ENCODE peak calls at places on chromosomes 12 and 14, in four cellular contexts. U, Q, B and S are unnamed samples.

GRCh38 chr12:109678732-109679131 is 34.9 kb upstream of the FAM222A start:
- DNase-seq in Q (no peak), B (no peak), U (no peak), S (no peak)

GRCh38 chr12:94621662-94622359 is 28.5 kb downstream of the TMCC3 start:
- DNase-seq in B (peak; percentile 87), U (no peak), Q (no peak), S (no peak)

GRCh38 chr14:21352587-21352986 is 31.2 kb downstream of the SUPT16H start:
- DNase-seq in Q (no peak), U (no peak), B (no peak), S (no peak)

GRCh38 chr12:52434760-52435530 is 774 bp upstream of the KRT75 start:
- DNase-seq in U (no peak), Q (no peak), B (no peak), S (no peak)

GRCh38 chr12:50708619-50709018 is 55.3 kb upstream of the ATF1 start:
- DNase-seq in Q (no peak), B (no peak), U (no peak), S (no peak)

GRCh38 chr14:105161314-105161713 is 7.3 kb downstream of the JAG2 start:
- DNase-seq in B (no peak), Q (no peak), U (no peak), S (no peak)

GRCh38 chr14:63647696-63648410 is 6.2 kb upstream of the WDR89 start:
- DNase-seq in U (no peak), B (no peak), Q (no peak), S (no peak)

GRCh38 chr12:57621497-57622292 is 10.5 kb downstream of the ARHGEF25 start:
- DNase-seq in B (no peak), U (peak; percentile 77), Q (peak; percentile 86), S (no peak)

GRCh38 chr12:107319536-107320030 is 226.2 kb upstream of the CRY1 start:
- DNase-seq in U (no peak), Q (no peak), B (no peak), S (no peak)

GRCh38 chr12:91138337-91138905 is 27.1 kb upstream of the LUM start:
- DNase-seq in B (no peak), Q (no peak), U (no peak), S (no peak)

GRCh38 chr12:58395470-58395869 is 454.1 kb downstream of the ATP23 start:
- DNase-seq in B (no peak), Q (no peak), U (no peak), S (no peak)

GRCh38 chr12:117622087-117622486 is 260.7 kb upstream of the NOS1 start:
- DNase-seq in B (no peak), U (no peak), Q (no peak), S (no peak)

GRCh38 chr14:100325231-100325632 is 2.1 kb downstream of the SLC25A47 start:
- DNase-seq in Q (no peak), B (no peak), U (no peak), S (no peak)

GRCh38 chr14:50935126-50936090 is 8.9 kb downstream of the PYGL start:
- DNase-seq in Q (no peak), U (no peak), B (no peak), S (peak; percentile 88)

GRCh38 chr14:99995700-99996356 is 69.4 kb upstream of the EVL start:
- DNase-seq in B (peak; percentile 89), U (peak; percentile 83), Q (peak; percentile 45), S (peak; percentile 55)

GRCh38 chr12:62562892-62563291 is 96.3 kb downstream of the MON2 start:
- DNase-seq in B (no peak), Q (no peak), U (no peak), S (no peak)

GRCh38 chr12:94570161-94570560 is 80.2 kb downstream of the TMCC3 start:
- DNase-seq in B (no peak), U (no peak), Q (no peak), S (no peak)

GRCh38 chr12:52585951-52586350 is 12.3 kb upstream of the KRT74 start:
- DNase-seq in B (no peak), Q (no peak), U (no peak), S (no peak)

GRCh38 chr14:29243355-29243754 is 476.8 kb downstream of the FOXG1 start:
- DNase-seq in U (no peak), B (no peak), Q (no peak), S (no peak)
- TF ChIP-seq CREM in U (no peak), B (no peak), Q (no peak), S (no peak)

DNA sequence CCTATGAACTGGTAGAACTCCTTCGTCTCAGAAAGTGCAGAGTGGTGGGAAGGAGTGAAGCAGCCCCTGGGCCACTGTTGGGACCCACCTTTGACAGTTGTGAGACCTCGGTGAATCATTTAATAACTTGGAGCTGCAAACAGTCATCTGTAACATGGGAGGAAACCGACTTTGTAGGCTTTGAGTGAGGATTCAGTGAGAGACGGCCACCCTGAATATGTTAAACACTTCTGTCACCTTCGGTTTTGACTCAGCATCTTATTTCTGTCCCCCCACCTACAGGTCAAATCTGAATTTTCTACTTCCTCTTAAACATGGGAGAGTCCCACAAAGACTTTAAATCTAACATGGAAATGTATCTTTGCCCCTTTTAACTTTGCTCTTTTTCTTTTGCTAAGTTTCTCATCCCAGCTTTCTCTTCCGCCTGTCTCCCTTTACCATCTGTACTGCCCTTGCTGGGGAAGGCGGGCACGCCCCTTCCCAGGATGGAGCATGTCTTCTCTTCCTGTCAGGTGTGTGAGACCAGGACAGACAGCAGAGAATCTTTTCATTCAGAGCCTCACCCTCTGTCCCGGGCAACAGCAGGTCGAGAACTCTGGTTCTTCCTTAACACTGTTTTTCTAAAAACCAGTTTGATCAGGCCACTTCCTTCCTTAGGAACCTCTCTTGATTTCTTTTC is 37.1 kb downstream of the ZC3H14 start:
- DNase-seq in U (no peak), B (peak; percentile 77), Q (no peak), S (no peak)
- TF ChIP-seq CREM in U (no peak), B (peak; percentile 89), Q (no peak), S (no peak)

GRCh38 chr12:124861492-124861891 is 2.2 kb downstream of the SCARB1 start:
- DNase-seq in Q (no peak), U (no peak), B (peak; percentile 39), S (no peak)
- TF ChIP-seq CREM in Q (peak; percentile 28), U (no peak), B (no peak), S (no peak)

GRCh38 chr14:65631040-65631439 is 218.5 kb downstream of the FUT8 start:
- DNase-seq in Q (no peak), B (peak; percentile 13), U (no peak), S (no peak)
- TF ChIP-seq CREM in Q (no peak), B (no peak), U (no peak), S (no peak)

GRCh38 chr12:114820773-114821172 is 136.8 kb upstream of the TBX3 start:
- DNase-seq in Q (no peak), U (no peak), B (no peak), S (no peak)

GRCh38 chr12:114826233-114826632 is 142.3 kb upstream of the TBX3 start:
- DNase-seq in U (no peak), Q (no peak), B (no peak), S (no peak)

GRCh38 chr12:114821571-114821970 is 137.6 kb upstream of the TBX3 start:
- DNase-seq in U (no peak), Q (no peak), B (no peak), S (no peak)

GRCh38 chr12:114827460-114827859 is 143.5 kb upstream of the TBX3 start:
- DNase-seq in U (no peak), B (no peak), Q (no peak), S (no peak)

GRCh38 chr12:114823701-114824100 is 139.7 kb upstream of the TBX3 start:
- DNase-seq in Q (no peak), U (no peak), B (no peak), S (no peak)
- TF ChIP-seq CREM in Q (no peak), U (no peak), B (no peak), S (no peak)